ENCODE peak calls at places on chromosome 16, in nine cellular contexts. W is fibroblast of pulmonary artery; V is NB4; P is pons; S is Kasumi-1; Z is stimulated activated CD4-positive, alpha-beta T cell treated with anti-CD3 and anti-CD28 coated beads, Interleukin-4, amount 100 ng/mL, for 1 hour; G is activated CD8-positive, alpha-beta T cell treated with anti-CD3 and anti-CD28 coated beads, Interleukin-2, amount 10 ng/mL, durations not matched to agents 7 days and 5 days; A is tibial nerve; U is AG04449. Q is an unnamed sample.

GRCh38 chr16:55039042-55039441 is 108.4 kb downstream of the IRX5 start:
- DNase-seq in S (no peak), V (no peak), W (no peak), A (no peak), G (no peak), Z (no peak), P (no peak), U (no peak), Q (no peak)

GRCh38 chr16:62036101-62036806 is at the start of gene CDH8:
- DNase-seq in W (no peak), S (no peak), Z (no peak), A (no peak), V (no peak), P (no peak), G (no peak), U (no peak), Q (peak)

GRCh38 chr16:81831722-81832126 is 52.6 kb downstream of the PLCG2 start:
- DNase-seq in S (peak), A (no peak), U (no peak), V (peak), Z (peak), G (peak), P (peak), W (no peak), Q (peak)

GRCh38 chr16:14485811-14486519 is 144.1 kb downstream of the PARN start:
- DNase-seq in Z (no peak), S (no peak), U (no peak), V (no peak), G (no peak), A (no peak), P (no peak), W (no peak), Q (no peak)

GRCh38 chr16:66271074-66272060 is 95.1 kb upstream of the CDH5 start:
- DNase-seq in G (no peak), U (no peak), V (no peak), A (no peak), P (no peak), Z (no peak), S (no peak), W (no peak), Q (no peak)

GRCh38 chr16:56013962-56014552 is 138.9 kb upstream of the CES5A start:
- DNase-seq in A (no peak), W (peak), S (peak), U (no peak), G (peak), V (peak), P (peak), Z (peak), Q (peak)

GRCh38 chr16:87132361-87133014 is 184.7 kb downstream of the C16orf95 start:
- DNase-seq in W (peak), V (no peak), Z (no peak), A (peak), G (no peak), S (no peak), P (peak), U (peak), Q (no peak)

GRCh38 chr16:88017551-88018101 is 66.4 kb downstream of the BANP start:
- DNase-seq in S (no peak), Z (no peak), P (no peak), V (no peak), A (no peak), W (no peak), U (no peak), G (no peak), Q (no peak)

GRCh38 chr16:102060-102855 is 24.2 kb downstream of the MPG start:
- DNase-seq in W (peak), S (no peak), A (peak), Z (no peak), P (peak), G (no peak), V (no peak), U (no peak), Q (no peak)

GRCh38 chr16:14202697-14203096 is 131.6 kb downstream of the MRTFB start:
- DNase-seq in Z (no peak), P (no peak), G (no peak), S (peak), A (no peak), W (peak), U (no peak), V (no peak), Q (no peak)

GRCh38 chr16:54647731-54648221 is 282.9 kb upstream of the IRX5 start:
- DNase-seq in A (no peak), W (peak), S (no peak), G (no peak), U (no peak), V (peak), P (no peak), Z (no peak), Q (no peak)

GRCh38 chr16:13332713-13333255 is 431.4 kb downstream of the SHISA9 start:
- DNase-seq in U (no peak), W (no peak), G (no peak), V (no peak), A (no peak), Z (no peak), P (no peak), S (no peak), Q (no peak)

GRCh38 chr16:19424478-19424877 is 6.8 kb downstream of the TMC5 start:
- DNase-seq in S (no peak), P (no peak), V (no peak), W (no peak), G (no peak), U (no peak), Z (no peak), A (no peak), Q (no peak)

GRCh38 chr16:86833136-86833535 is 254.8 kb downstream of the FOXL1 start:
- DNase-seq in S (no peak), G (no peak), A (no peak), W (no peak), Z (no peak), V (no peak), P (no peak), U (no peak), Q (no peak)

GRCh38 chr16:75402821-75403475 is 30.4 kb downstream of the CFDP1 start:
- DNase-seq in A (no peak), V (peak), Z (no peak), W (peak), S (peak), P (peak), U (no peak), G (no peak), Q (no peak)

GRCh38 chr16:69089091-69089912 is 16.2 kb upstream of the HAS3 start:
- DNase-seq in Z (no peak), U (no peak), P (no peak), V (no peak), W (no peak), G (peak), A (no peak), S (no peak), Q (no peak)

GRCh38 chr16:10828851-10829331 is 10.3 kb upstream of the TVP23A start:
- DNase-seq in S (no peak), A (peak), V (no peak), G (no peak), W (peak), Z (no peak), U (no peak), P (peak), Q (no peak)

GRCh38 chr16:13402601-13403000 is 501.2 kb downstream of the SHISA9 start:
- DNase-seq in S (no peak), A (no peak), W (no peak), P (no peak), U (no peak), Z (no peak), V (no peak), G (no peak), Q (no peak)

Q was measured in endothelial cell.